ENCODE peak calls at places on chromosome X, in nine cellular contexts. H is hepatocyte, D is GM23338, Z is endothelial cell, N is Peyer's patch, U is GM12864, R is B cell, B is H9, L is ovary. X is an unnamed sample.

GRCh38 chrX:12973561-12974216 is 1.2 kb upstream of the TMSB4X start:
- DNase-seq in H (no peak), D (no peak), Z (no peak), N (peak), U (no peak), R (peak), B (no peak), L (peak), X (peak)

GRCh38 chrX:22373094-22373493 is 100.4 kb downstream of the CBLL2 start:
- DNase-seq in H (no peak), D (no peak), Z (no peak), N (no peak), U (no peak), R (no peak), B (no peak), L (no peak), X (no peak)

GRCh38 chrX:97790850-97791249 is 907.1 kb downstream of the RPA4 start:
- DNase-seq in H (no peak), D (no peak), Z (no peak), N (no peak), U (no peak), R (no peak), B (no peak), L (no peak), X (no peak)

GRCh38 chrX:5306654-5307121 is 922.0 kb downstream of the NLGN4X start:
- DNase-seq in H (no peak), D (no peak), Z (no peak), N (no peak), U (no peak), R (no peak), B (no peak), L (no peak), X (no peak)

GRCh38 chrX:111869639-111870034 is 6.3 kb upstream of the TRPC5OS start:
- DNase-seq in H (peak), D (peak), Z (peak), N (no peak), U (peak), R (no peak), B (peak), L (no peak), X (peak)

GRCh38 chrX:129622757-129623301 is 31.9 kb downstream of the APLN start:
- DNase-seq in H (peak), D (peak), Z (peak), N (no peak), U (no peak), R (no peak), B (peak), L (no peak), X (no peak)

GRCh38 chrX:119455264-119455663 is 13.0 kb upstream of the SLC25A5 start:
- DNase-seq in H (peak), D (no peak), Z (no peak), N (no peak), U (no peak), R (no peak), B (no peak), L (no peak), X (no peak)

GRCh38 chrX:135345328-135345645 is 36.0 kb downstream of the ETDC start:
- DNase-seq in H (peak), D (no peak), Z (no peak), N (no peak), U (no peak), R (no peak), B (no peak), L (peak), X (no peak)

GRCh38 chrX:19886375-19886774 is 1.0 kb downstream of the SH3KBP1 start:
- DNase-seq in H (no peak), D (peak), Z (peak), N (no peak), U (no peak), R (no peak), B (no peak), L (no peak), X (no peak)

GRCh38 chrX:37347420-37347819 is 1.7 kb upstream of the PRRG1 start:
- DNase-seq in H (peak), D (peak), Z (no peak), N (no peak), U (no peak), R (no peak), B (no peak), L (no peak), X (no peak)

GRCh38 chrX:25206761-25207160 is 191.0 kb upstream of the ARX start:
- DNase-seq in H (no peak), D (no peak), Z (no peak), N (no peak), U (no peak), R (no peak), B (no peak), L (no peak), X (no peak)

GRCh38 chrX:134585446-134585845 is 72.8 kb downstream of the PLAC1 start:
- DNase-seq in H (no peak), D (no peak), Z (no peak), N (no peak), U (no peak), R (no peak), B (no peak), L (no peak), X (no peak)

GRCh38 chrX:97597954-97598353 is 714.2 kb downstream of the RPA4 start:
- DNase-seq in H (no peak), D (peak), Z (no peak), N (no peak), U (no peak), R (no peak), B (peak), L (no peak), X (no peak)

GRCh38 chrX:35076061-35076460 is 133.5 kb downstream of the FAM47B start:
- DNase-seq in H (no peak), D (peak), Z (no peak), N (no peak), U (no peak), R (no peak), B (peak), L (no peak), X (no peak)

GRCh38 chrX:153469811-153470410 is 465 bp downstream of the HAUS7 start:
- DNase-seq in H (peak), D (peak), Z (peak), N (peak), U (no peak), R (peak), B (no peak), L (no peak), X (no peak)
- TF ChIP-seq CTCF in H (no peak), D (no peak), Z (no peak), N (peak), U (peak), R (no peak), B (peak), L (no peak), X (no peak)

GRCh38 chrX:48631376-48632090 is 34.2 kb downstream of the WDR13 start:
- DNase-seq in H (peak), D (peak), Z (peak), N (peak), U (peak), R (peak), B (peak), L (peak), X (peak)
- TF ChIP-seq CTCF in H (peak), D (peak), Z (no peak), N (peak), U (peak), R (peak), B (peak), L (no peak), X (peak)

DNA sequence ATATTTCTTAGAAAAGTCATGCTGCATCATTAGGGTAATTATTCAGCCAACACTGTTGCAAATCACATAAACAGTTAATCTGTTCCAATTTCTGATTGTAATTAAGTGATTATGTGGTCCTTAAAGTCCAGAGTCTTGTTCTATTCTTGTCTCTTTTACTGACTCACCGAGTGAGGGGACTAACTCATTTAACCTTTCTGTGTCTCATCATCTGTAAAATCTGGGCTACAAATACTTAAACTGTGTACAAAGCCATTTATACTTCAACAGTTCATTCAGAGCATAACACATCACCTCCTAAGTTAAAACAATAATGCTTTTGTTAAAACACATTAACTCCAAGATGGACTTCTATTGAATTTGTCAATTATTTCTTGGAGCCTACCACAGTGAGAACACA is 65.4 kb upstream of the KLHL13 start:
- DNase-seq in H (no peak), D (no peak), Z (no peak), N (no peak), U (no peak), R (no peak), B (no peak), L (no peak), X (no peak)
- TF ChIP-seq CTCF in H (no peak), D (no peak), Z (no peak), N (no peak), U (no peak), R (no peak), B (no peak), L (no peak), X (no peak)

DNA sequence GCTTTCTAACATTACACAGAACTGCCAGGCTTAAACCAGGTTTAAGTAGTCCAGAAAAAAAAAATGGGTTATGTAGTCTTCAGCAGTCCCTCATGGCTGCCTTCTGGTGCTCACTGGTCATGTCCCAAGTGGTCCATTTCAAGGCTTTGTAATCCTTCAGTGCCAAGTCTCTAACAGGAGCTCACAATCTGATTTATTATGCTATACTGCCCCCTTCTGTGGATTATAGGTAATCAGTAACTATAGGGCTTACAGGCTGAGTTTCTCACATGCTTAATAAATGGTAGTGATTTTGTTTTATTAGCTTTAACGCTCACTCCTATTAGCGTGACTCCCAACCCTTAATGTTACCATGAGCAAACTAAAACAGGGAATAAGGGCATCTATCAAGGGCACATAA is 92.5 kb upstream of the EDA2R start:
- DNase-seq in H (peak), D (peak), Z (no peak), N (no peak), U (no peak), R (no peak), B (no peak), L (no peak), X (peak)
- TF ChIP-seq CTCF in H (peak), D (peak), Z (peak), N (peak), U (peak), R (no peak), B (peak), L (no peak), X (no peak)

GRCh38 chrX:40155617-40156471 is 58.1 kb upstream of the BCOR start:
- DNase-seq in H (peak), D (peak), Z (no peak), N (no peak), U (no peak), R (no peak), B (no peak), L (no peak), X (peak)
- TF ChIP-seq CTCF in H (no peak), D (no peak), Z (no peak), N (no peak), U (no peak), R (no peak), B (no peak), L (no peak), X (no peak)

GRCh38 chrX:101357166-101357795 is 8.7 kb upstream of the TIMM8A start:
- DNase-seq in H (no peak), D (peak), Z (no peak), N (no peak), U (no peak), R (no peak), B (no peak), L (no peak), X (no peak)
- TF ChIP-seq CTCF in H (no peak), D (peak), Z (peak), N (peak), U (peak), R (peak), B (peak), L (no peak), X (peak)

DNA sequence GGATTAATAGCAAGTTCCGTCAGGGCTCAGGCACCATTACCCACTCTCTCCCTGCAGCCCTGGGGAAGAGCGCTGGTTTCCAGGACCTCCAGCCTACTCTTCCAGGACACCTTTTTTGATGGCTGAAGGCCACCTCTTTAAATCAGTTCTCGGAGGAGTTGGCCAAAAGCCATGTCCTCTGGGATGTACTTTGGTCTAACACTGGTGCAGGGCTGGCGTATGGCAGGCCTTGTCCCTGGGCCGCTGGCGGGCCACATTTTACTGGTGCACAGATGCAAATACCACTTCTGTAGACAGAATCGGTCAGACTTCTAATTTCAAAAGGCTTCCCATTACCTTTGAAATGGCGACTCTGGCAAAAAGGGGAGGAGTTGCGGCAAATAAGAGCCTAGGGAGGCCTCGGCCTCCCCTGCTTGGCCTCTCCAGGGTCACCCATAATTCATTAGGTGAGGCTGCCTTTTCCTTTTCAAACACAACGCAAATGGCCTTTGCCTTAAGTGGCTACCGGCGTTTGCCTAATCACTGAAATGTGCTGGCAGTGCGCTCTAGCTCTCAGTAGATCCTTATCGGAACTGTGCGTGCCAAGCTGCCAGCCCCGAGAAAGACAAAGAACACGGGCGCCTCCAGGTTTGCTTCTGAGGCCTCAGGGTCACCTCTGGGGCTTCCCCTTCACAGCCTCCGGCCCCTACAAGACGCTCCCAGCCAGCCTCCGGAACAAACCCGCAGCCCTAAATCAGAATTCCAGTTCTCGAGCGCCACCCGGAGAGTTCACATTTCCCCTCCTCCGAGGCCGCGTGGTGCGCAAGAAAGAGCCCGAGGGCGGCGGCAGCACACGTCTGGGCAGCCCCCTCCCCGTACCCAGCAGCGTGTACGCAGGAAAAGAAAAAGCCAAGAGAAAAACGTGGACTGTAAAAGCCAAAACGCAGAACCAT is 76.2 kb upstream of the BCOR start:
- DNase-seq in H (peak), D (peak), Z (peak), N (peak), U (no peak), R (no peak), B (peak), L (peak), X (no peak)
- TF ChIP-seq CTCF in H (no peak), D (no peak), Z (no peak), N (no peak), U (no peak), R (no peak), B (no peak), L (no peak), X (no peak)

DNA sequence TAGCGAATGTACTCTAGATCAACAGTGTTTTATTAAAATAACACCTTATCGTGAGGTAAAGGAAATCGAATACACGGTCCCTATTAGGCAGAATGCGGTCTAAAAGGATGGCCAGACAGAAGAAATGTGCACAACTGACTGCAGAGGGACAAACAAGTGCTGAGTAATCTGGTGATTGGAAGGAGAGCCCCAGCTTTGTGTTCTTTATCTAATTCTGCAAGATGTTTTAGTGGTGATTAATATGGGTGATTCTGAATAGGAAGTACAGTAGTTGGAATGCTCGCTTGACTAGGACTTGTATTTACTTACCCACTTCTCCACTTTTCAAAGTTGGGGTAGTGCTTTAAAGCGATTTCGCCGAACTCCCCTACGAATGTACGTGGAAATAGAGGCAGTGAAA is 1.2 kb downstream of the WDR44 start:
- DNase-seq in H (peak), D (no peak), Z (no peak), N (no peak), U (no peak), R (no peak), B (no peak), L (no peak), X (peak)
- TF ChIP-seq CTCF in H (no peak), D (no peak), Z (no peak), N (no peak), U (no peak), R (no peak), B (no peak), L (no peak), X (no peak)

DNA sequence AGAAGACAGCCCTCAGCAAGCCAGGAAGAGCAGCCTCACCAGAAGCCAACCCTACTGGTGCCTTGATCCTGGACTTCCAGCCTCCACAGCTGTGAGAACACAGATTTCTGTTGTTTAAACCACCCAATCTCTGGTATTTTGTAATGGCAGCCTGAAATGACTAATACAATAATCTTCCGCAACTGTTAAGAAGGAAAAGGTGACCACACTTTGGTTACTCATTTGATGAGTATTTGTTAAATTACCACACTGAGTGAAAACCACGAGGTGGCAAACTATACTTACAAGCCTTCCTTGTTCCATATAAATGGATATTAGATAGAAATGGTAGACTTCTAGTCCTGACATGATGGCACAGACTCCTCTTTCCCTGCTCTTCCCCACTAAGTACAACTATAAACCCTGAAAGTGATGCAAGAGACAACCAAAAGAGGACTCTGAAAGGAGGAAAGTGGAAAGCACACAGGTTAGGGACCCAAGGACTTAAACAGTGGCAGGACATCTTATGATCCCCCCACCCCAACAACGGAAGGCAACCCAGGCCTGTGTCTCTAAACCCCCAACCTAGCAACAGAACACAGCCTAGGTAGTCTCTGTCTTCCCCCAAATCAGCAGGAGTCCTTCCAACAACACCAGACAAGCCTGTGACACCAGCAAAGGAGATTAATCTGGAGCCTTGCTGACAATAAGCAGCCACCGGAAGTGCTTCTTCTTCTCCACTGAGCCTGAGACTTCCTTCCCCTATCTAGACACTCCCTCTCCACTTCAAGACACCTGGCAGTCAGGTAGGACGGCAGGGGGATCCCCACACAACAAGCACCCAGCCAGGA is 12.3 kb downstream of the ZNF182 start:
- DNase-seq in H (no peak), D (no peak), Z (no peak), N (no peak), U (no peak), R (no peak), B (no peak), L (no peak), X (no peak)
- TF ChIP-seq CTCF in H (no peak), D (no peak), Z (no peak), N (no peak), U (no peak), R (no peak), B (no peak), L (no peak), X (no peak)

GRCh38 chrX:30635630-30636029 is 17.6 kb upstream of the GK start:
- DNase-seq in H (no peak), D (peak), Z (no peak), N (no peak), U (no peak), R (no peak), B (no peak), L (no peak), X (peak)
- TF ChIP-seq CTCF in H (peak), D (peak), Z (peak), N (peak), U (no peak), R (peak), B (peak), L (no peak), X (no peak)

X was measured in GM10248.